ENCODE peak calls at places on chromosomes 6 and 20, in seven cellular contexts. One of them, this sample, is unnamed.
A peak's percentile ranks its signal among the peaks of the same experiment; 100 is the strongest.

GRCh38 chr20:45407067-45407745 is 883 bp upstream of the DBNDD2 start:
- ATAC-seq in HCT116: peak; percentile 46
- ATAC-seq in A549: no peak
- ATAC-seq in CD8-positive, alpha-beta T cell: peak; percentile 22
- ATAC-seq in psoas muscle: peak; percentile 92
- ATAC-seq in right cardiac atrium: peak; percentile 60
- ATAC-seq in activated naive CD8-positive, alpha-beta T cell treated with anti-CD3 and anti-CD28 coated beads, Interleukin-2, amount 10 ng/mL, durations not matched to agents 7 days and 5 days: peak; percentile 11
- ATAC-seq in this sample: peak; percentile 48

GRCh38 chr6:146850238-146850896 is 251.6 kb downstream of the ADGB start:
- ATAC-seq in HCT116: no peak
- ATAC-seq in A549: no peak
- ATAC-seq in CD8-positive, alpha-beta T cell: no peak
- ATAC-seq in psoas muscle: no peak
- ATAC-seq in right cardiac atrium: no peak
- ATAC-seq in activated naive CD8-positive, alpha-beta T cell treated with anti-CD3 and anti-CD28 coated beads, Interleukin-2, amount 10 ng/mL, durations not matched to agents 7 days and 5 days: no peak
- ATAC-seq in this sample: peak; percentile 95

GRCh38 chr6:85115876-85116275 is 334.0 kb upstream of the NT5E start:
- ATAC-seq in HCT116: no peak
- ATAC-seq in A549: no peak
- ATAC-seq in CD8-positive, alpha-beta T cell: no peak
- ATAC-seq in psoas muscle: no peak
- ATAC-seq in right cardiac atrium: no peak
- ATAC-seq in activated naive CD8-positive, alpha-beta T cell treated with anti-CD3 and anti-CD28 coated beads, Interleukin-2, amount 10 ng/mL, durations not matched to agents 7 days and 5 days: no peak
- ATAC-seq in this sample: no peak

GRCh38 chr20:49278817-49279676 is 1.2 kb upstream of the ZNFX1 start:
- ATAC-seq in HCT116: no peak
- ATAC-seq in A549: peak; percentile 0
- ATAC-seq in CD8-positive, alpha-beta T cell: peak; percentile 1
- ATAC-seq in psoas muscle: peak; percentile 16
- ATAC-seq in right cardiac atrium: no peak
- ATAC-seq in activated naive CD8-positive, alpha-beta T cell treated with anti-CD3 and anti-CD28 coated beads, Interleukin-2, amount 10 ng/mL, durations not matched to agents 7 days and 5 days: no peak
- ATAC-seq in this sample: no peak

GRCh38 chr6:132490024-132490423 is 22.9 kb downstream of the STX7 start:
- ATAC-seq in HCT116: no peak
- ATAC-seq in A549: no peak
- ATAC-seq in CD8-positive, alpha-beta T cell: no peak
- ATAC-seq in psoas muscle: peak; percentile 49
- ATAC-seq in right cardiac atrium: peak; percentile 57
- ATAC-seq in activated naive CD8-positive, alpha-beta T cell treated with anti-CD3 and anti-CD28 coated beads, Interleukin-2, amount 10 ng/mL, durations not matched to agents 7 days and 5 days: no peak
- ATAC-seq in this sample: no peak

GRCh38 chr20:63941282-63942060 is 14.7 kb downstream of the UCKL1 start:
- ATAC-seq in HCT116: peak; percentile 51
- ATAC-seq in A549: peak; percentile 17
- ATAC-seq in CD8-positive, alpha-beta T cell: peak; percentile 91
- ATAC-seq in psoas muscle: no peak
- ATAC-seq in right cardiac atrium: peak; percentile 20
- ATAC-seq in activated naive CD8-positive, alpha-beta T cell treated with anti-CD3 and anti-CD28 coated beads, Interleukin-2, amount 10 ng/mL, durations not matched to agents 7 days and 5 days: peak; percentile 79
- ATAC-seq in this sample: no peak

GRCh38 chr6:142728910-142729481 is 216.0 kb downstream of the HIVEP2 start:
- ATAC-seq in HCT116: no peak
- ATAC-seq in A549: no peak
- ATAC-seq in CD8-positive, alpha-beta T cell: no peak
- ATAC-seq in psoas muscle: no peak
- ATAC-seq in right cardiac atrium: no peak
- ATAC-seq in activated naive CD8-positive, alpha-beta T cell treated with anti-CD3 and anti-CD28 coated beads, Interleukin-2, amount 10 ng/mL, durations not matched to agents 7 days and 5 days: no peak
- ATAC-seq in this sample: peak; percentile 66

GRCh38 chr6:38264605-38265004 is 375.1 kb downstream of the BTBD9 start:
- ATAC-seq in HCT116: no peak
- ATAC-seq in A549: peak; percentile 64
- ATAC-seq in CD8-positive, alpha-beta T cell: no peak
- ATAC-seq in psoas muscle: no peak
- ATAC-seq in right cardiac atrium: no peak
- ATAC-seq in activated naive CD8-positive, alpha-beta T cell treated with anti-CD3 and anti-CD28 coated beads, Interleukin-2, amount 10 ng/mL, durations not matched to agents 7 days and 5 days: no peak
- ATAC-seq in this sample: no peak

GRCh38 chr6:53151676-53152075 is 3.0 kb upstream of the GCM1 start:
- ATAC-seq in HCT116: peak; percentile 89
- ATAC-seq in A549: peak; percentile 76
- ATAC-seq in CD8-positive, alpha-beta T cell: no peak
- ATAC-seq in psoas muscle: no peak
- ATAC-seq in right cardiac atrium: no peak
- ATAC-seq in activated naive CD8-positive, alpha-beta T cell treated with anti-CD3 and anti-CD28 coated beads, Interleukin-2, amount 10 ng/mL, durations not matched to agents 7 days and 5 days: no peak
- ATAC-seq in this sample: peak; percentile 56

GRCh38 chr6:143236151-143236788 is 175.6 kb downstream of the AIG1 start:
- ATAC-seq in HCT116: peak; percentile 84
- ATAC-seq in A549: no peak
- ATAC-seq in CD8-positive, alpha-beta T cell: no peak
- ATAC-seq in psoas muscle: peak; percentile 98
- ATAC-seq in right cardiac atrium: no peak
- ATAC-seq in activated naive CD8-positive, alpha-beta T cell treated with anti-CD3 and anti-CD28 coated beads, Interleukin-2, amount 10 ng/mL, durations not matched to agents 7 days and 5 days: no peak
- ATAC-seq in this sample: no peak

GRCh38 chr6:46306429-46306828 is 135.6 kb upstream of the ENPP5 start:
- ATAC-seq in HCT116: no peak
- ATAC-seq in A549: no peak
- ATAC-seq in CD8-positive, alpha-beta T cell: no peak
- ATAC-seq in psoas muscle: no peak
- ATAC-seq in right cardiac atrium: peak; percentile 59
- ATAC-seq in activated naive CD8-positive, alpha-beta T cell treated with anti-CD3 and anti-CD28 coated beads, Interleukin-2, amount 10 ng/mL, durations not matched to agents 7 days and 5 days: no peak
- ATAC-seq in this sample: no peak

GRCh38 chr6:12567682-12568081 is 148.9 kb upstream of the PHACTR1 start:
- ATAC-seq in HCT116: no peak
- ATAC-seq in A549: no peak
- ATAC-seq in CD8-positive, alpha-beta T cell: no peak
- ATAC-seq in psoas muscle: no peak
- ATAC-seq in right cardiac atrium: no peak
- ATAC-seq in activated naive CD8-positive, alpha-beta T cell treated with anti-CD3 and anti-CD28 coated beads, Interleukin-2, amount 10 ng/mL, durations not matched to agents 7 days and 5 days: no peak
- ATAC-seq in this sample: peak; percentile 79

GRCh38 chr6:71721642-71722041 is 164.7 kb upstream of the RIMS1 start:
- ATAC-seq in HCT116: no peak
- ATAC-seq in A549: no peak
- ATAC-seq in CD8-positive, alpha-beta T cell: no peak
- ATAC-seq in psoas muscle: no peak
- ATAC-seq in right cardiac atrium: no peak
- ATAC-seq in activated naive CD8-positive, alpha-beta T cell treated with anti-CD3 and anti-CD28 coated beads, Interleukin-2, amount 10 ng/mL, durations not matched to agents 7 days and 5 days: no peak
- ATAC-seq in this sample: no peak

GRCh38 chr6:17218749-17219093 is 62.4 kb upstream of the RBM24 start:
- ATAC-seq in HCT116: no peak
- ATAC-seq in A549: no peak
- ATAC-seq in CD8-positive, alpha-beta T cell: no peak
- ATAC-seq in psoas muscle: no peak
- ATAC-seq in right cardiac atrium: peak; percentile 29
- ATAC-seq in activated naive CD8-positive, alpha-beta T cell treated with anti-CD3 and anti-CD28 coated beads, Interleukin-2, amount 10 ng/mL, durations not matched to agents 7 days and 5 days: no peak
- ATAC-seq in this sample: no peak

GRCh38 chr20:38997622-38998021 is 35.5 kb downstream of the DHX35 start:
- ATAC-seq in HCT116: no peak
- ATAC-seq in A549: no peak
- ATAC-seq in CD8-positive, alpha-beta T cell: peak; percentile 69
- ATAC-seq in psoas muscle: no peak
- ATAC-seq in right cardiac atrium: no peak
- ATAC-seq in activated naive CD8-positive, alpha-beta T cell treated with anti-CD3 and anti-CD28 coated beads, Interleukin-2, amount 10 ng/mL, durations not matched to agents 7 days and 5 days: peak; percentile 88
- ATAC-seq in this sample: no peak

GRCh38 chr6:129177801-129178200 is 294.9 kb downstream of the LAMA2 start:
- ATAC-seq in HCT116: no peak
- ATAC-seq in A549: no peak
- ATAC-seq in CD8-positive, alpha-beta T cell: no peak
- ATAC-seq in psoas muscle: no peak
- ATAC-seq in right cardiac atrium: no peak
- ATAC-seq in activated naive CD8-positive, alpha-beta T cell treated with anti-CD3 and anti-CD28 coated beads, Interleukin-2, amount 10 ng/mL, durations not matched to agents 7 days and 5 days: no peak
- ATAC-seq in this sample: no peak

GRCh38 chr6:107823047-107823557 is 1.0 kb downstream of the SCML4 start:
- ATAC-seq in HCT116: no peak
- ATAC-seq in A549: no peak
- ATAC-seq in CD8-positive, alpha-beta T cell: peak; percentile 21
- ATAC-seq in psoas muscle: no peak
- ATAC-seq in right cardiac atrium: no peak
- ATAC-seq in activated naive CD8-positive, alpha-beta T cell treated with anti-CD3 and anti-CD28 coated beads, Interleukin-2, amount 10 ng/mL, durations not matched to agents 7 days and 5 days: peak; percentile 29
- ATAC-seq in this sample: no peak

GRCh38 chr20:13995086-13995665 is at the start of gene MACROD2:
- ATAC-seq in HCT116: peak; percentile 95
- ATAC-seq in A549: peak; percentile 99
- ATAC-seq in CD8-positive, alpha-beta T cell: peak; percentile 42
- ATAC-seq in psoas muscle: peak; percentile 98
- ATAC-seq in right cardiac atrium: peak; percentile 99
- ATAC-seq in activated naive CD8-positive, alpha-beta T cell treated with anti-CD3 and anti-CD28 coated beads, Interleukin-2, amount 10 ng/mL, durations not matched to agents 7 days and 5 days: peak; percentile 87
- ATAC-seq in this sample: peak; percentile 99

GRCh38 chr6:148934956-148935355 is 188.1 kb downstream of the UST start:
- ATAC-seq in HCT116: no peak
- ATAC-seq in A549: no peak
- ATAC-seq in CD8-positive, alpha-beta T cell: no peak
- ATAC-seq in psoas muscle: no peak
- ATAC-seq in right cardiac atrium: peak; percentile 24
- ATAC-seq in activated naive CD8-positive, alpha-beta T cell treated with anti-CD3 and anti-CD28 coated beads, Interleukin-2, amount 10 ng/mL, durations not matched to agents 7 days and 5 days: no peak
- ATAC-seq in this sample: peak; percentile 46

GRCh38 chr20:23526850-23527249 is 35.9 kb downstream of the CST8 start:
- ATAC-seq in HCT116: no peak
- ATAC-seq in A549: no peak
- ATAC-seq in CD8-positive, alpha-beta T cell: no peak
- ATAC-seq in psoas muscle: no peak
- ATAC-seq in right cardiac atrium: no peak
- ATAC-seq in activated naive CD8-positive, alpha-beta T cell treated with anti-CD3 and anti-CD28 coated beads, Interleukin-2, amount 10 ng/mL, durations not matched to agents 7 days and 5 days: no peak
- ATAC-seq in this sample: no peak

GRCh38 chr6:44139351-44139743 is 12.0 kb downstream of the TMEM63B start:
- ATAC-seq in HCT116: no peak
- ATAC-seq in A549: no peak
- ATAC-seq in CD8-positive, alpha-beta T cell: no peak
- ATAC-seq in psoas muscle: no peak
- ATAC-seq in right cardiac atrium: no peak
- ATAC-seq in activated naive CD8-positive, alpha-beta T cell treated with anti-CD3 and anti-CD28 coated beads, Interleukin-2, amount 10 ng/mL, durations not matched to agents 7 days and 5 days: no peak
- ATAC-seq in this sample: no peak

GRCh38 chr6:86502522-86502921 is 434.8 kb upstream of the HTR1E start:
- ATAC-seq in HCT116: no peak
- ATAC-seq in A549: no peak
- ATAC-seq in CD8-positive, alpha-beta T cell: no peak
- ATAC-seq in psoas muscle: no peak
- ATAC-seq in right cardiac atrium: no peak
- ATAC-seq in activated naive CD8-positive, alpha-beta T cell treated with anti-CD3 and anti-CD28 coated beads, Interleukin-2, amount 10 ng/mL, durations not matched to agents 7 days and 5 days: no peak
- ATAC-seq in this sample: no peak

GRCh38 chr20:55977723-55978481 is 27.4 kb downstream of the CBLN4 start:
- ATAC-seq in HCT116: no peak
- ATAC-seq in A549: no peak
- ATAC-seq in CD8-positive, alpha-beta T cell: no peak
- ATAC-seq in psoas muscle: no peak
- ATAC-seq in right cardiac atrium: no peak
- ATAC-seq in activated naive CD8-positive, alpha-beta T cell treated with anti-CD3 and anti-CD28 coated beads, Interleukin-2, amount 10 ng/mL, durations not matched to agents 7 days and 5 days: no peak
- ATAC-seq in this sample: no peak

GRCh38 chr6:12265795-12266194 is 24.4 kb upstream of the EDN1 start:
- ATAC-seq in HCT116: peak; percentile 25
- ATAC-seq in A549: no peak
- ATAC-seq in CD8-positive, alpha-beta T cell: no peak
- ATAC-seq in psoas muscle: no peak
- ATAC-seq in right cardiac atrium: no peak
- ATAC-seq in activated naive CD8-positive, alpha-beta T cell treated with anti-CD3 and anti-CD28 coated beads, Interleukin-2, amount 10 ng/mL, durations not matched to agents 7 days and 5 days: no peak
- ATAC-seq in this sample: no peak

GRCh38 chr6:101281266-101281665 is 112.2 kb upstream of the GRIK2 start:
- ATAC-seq in HCT116: peak; percentile 32
- ATAC-seq in A549: no peak
- ATAC-seq in CD8-positive, alpha-beta T cell: no peak
- ATAC-seq in psoas muscle: no peak
- ATAC-seq in right cardiac atrium: no peak
- ATAC-seq in activated naive CD8-positive, alpha-beta T cell treated with anti-CD3 and anti-CD28 coated beads, Interleukin-2, amount 10 ng/mL, durations not matched to agents 7 days and 5 days: no peak
- ATAC-seq in this sample: no peak

GRCh38 chr6:17831135-17831534 is 124.4 kb upstream of the NUP153 start:
- ATAC-seq in HCT116: no peak
- ATAC-seq in A549: no peak
- ATAC-seq in CD8-positive, alpha-beta T cell: no peak
- ATAC-seq in psoas muscle: peak; percentile 73
- ATAC-seq in right cardiac atrium: peak; percentile 71
- ATAC-seq in activated naive CD8-positive, alpha-beta T cell treated with anti-CD3 and anti-CD28 coated beads, Interleukin-2, amount 10 ng/mL, durations not matched to agents 7 days and 5 days: no peak
- ATAC-seq in this sample: peak; percentile 33

GRCh38 chr20:9407805-9408421 is 106.5 kb upstream of the LAMP5 start:
- ATAC-seq in HCT116: peak; percentile 92
- ATAC-seq in A549: peak; percentile 97
- ATAC-seq in CD8-positive, alpha-beta T cell: no peak
- ATAC-seq in psoas muscle: peak; percentile 88
- ATAC-seq in right cardiac atrium: peak; percentile 71
- ATAC-seq in activated naive CD8-positive, alpha-beta T cell treated with anti-CD3 and anti-CD28 coated beads, Interleukin-2, amount 10 ng/mL, durations not matched to agents 7 days and 5 days: no peak
- ATAC-seq in this sample: peak; percentile 95

GRCh38 chr6:4136354-4136831 is 1.0 kb upstream of the ECI2 start:
- ATAC-seq in HCT116: no peak
- ATAC-seq in A549: no peak
- ATAC-seq in CD8-positive, alpha-beta T cell: no peak
- ATAC-seq in psoas muscle: no peak
- ATAC-seq in right cardiac atrium: no peak
- ATAC-seq in activated naive CD8-positive, alpha-beta T cell treated with anti-CD3 and anti-CD28 coated beads, Interleukin-2, amount 10 ng/mL, durations not matched to agents 7 days and 5 days: no peak
- ATAC-seq in this sample: no peak

GRCh38 chr6:122393339-122393896 is 6.0 kb upstream of the HSF2 start:
- ATAC-seq in HCT116: no peak
- ATAC-seq in A549: no peak
- ATAC-seq in CD8-positive, alpha-beta T cell: no peak
- ATAC-seq in psoas muscle: no peak
- ATAC-seq in right cardiac atrium: no peak
- ATAC-seq in activated naive CD8-positive, alpha-beta T cell treated with anti-CD3 and anti-CD28 coated beads, Interleukin-2, amount 10 ng/mL, durations not matched to agents 7 days and 5 days: no peak
- ATAC-seq in this sample: no peak

GRCh38 chr6:113856571-113857564 is at the start of gene MARCKS:
- ATAC-seq in HCT116: peak; percentile 67
- ATAC-seq in A549: peak; percentile 70
- ATAC-seq in CD8-positive, alpha-beta T cell: peak; percentile 34
- ATAC-seq in psoas muscle: peak; percentile 70
- ATAC-seq in right cardiac atrium: peak; percentile 80
- ATAC-seq in activated naive CD8-positive, alpha-beta T cell treated with anti-CD3 and anti-CD28 coated beads, Interleukin-2, amount 10 ng/mL, durations not matched to agents 7 days and 5 days: peak; percentile 27
- ATAC-seq in this sample: peak; percentile 61

GRCh38 chr20:48302844-48303552 is 517.7 kb upstream of the SULF2 start:
- ATAC-seq in HCT116: no peak
- ATAC-seq in A549: no peak
- ATAC-seq in CD8-positive, alpha-beta T cell: no peak
- ATAC-seq in psoas muscle: no peak
- ATAC-seq in right cardiac atrium: no peak
- ATAC-seq in activated naive CD8-positive, alpha-beta T cell treated with anti-CD3 and anti-CD28 coated beads, Interleukin-2, amount 10 ng/mL, durations not matched to agents 7 days and 5 days: no peak
- ATAC-seq in this sample: no peak

This sample was measured in SK-N-SH treated with all-trans-retinoic acid at 6 μM for 48 hours.